ENCODE peak calls at places on chromosomes 13 and 19, in seven cellular contexts. I is GM12891, N is amygdala, P is fibroblast of mammary gland, Z is germinal center, U is heart right ventricle, Y is anterior cingulate cortex. A is an unnamed sample.
A peak's percentile ranks its signal among the peaks of the same experiment; 100 is the strongest.

GRCh38 chr13:55001881-55002280 is 1973.3 kb downstream of the OLFM4 start:
- DNase-seq in Y (no peak), U (no peak), P (no peak), I (no peak), Z (no peak), N (no peak), A (no peak)

GRCh38 chr13:46595136-46595917 is 42.4 kb downstream of the LRCH1 start:
- DNase-seq in Z (peak; percentile 49), P (peak; percentile 55), Y (no peak), I (no peak), U (no peak), N (no peak), A (no peak)

GRCh38 chr13:69720278-69720983 is 387.2 kb upstream of the ATXN8OS start:
- DNase-seq in P (no peak), N (no peak), Z (no peak), Y (no peak), I (no peak), U (no peak), A (no peak)

GRCh38 chr19:40139533-40140287 is 49.0 kb upstream of the ZNF780A start:
- DNase-seq in P (peak; percentile 58), Z (peak; percentile 35), U (no peak), N (no peak), Y (no peak), I (no peak), A (no peak)

GRCh38 chr19:30479657-30480056 is 107.5 kb downstream of the ZNF536 start:
- DNase-seq in Y (no peak), Z (no peak), P (no peak), N (no peak), I (no peak), U (no peak), A (no peak)

GRCh38 chr19:4278460-4278901 is 585 bp upstream of the SHD start:
- DNase-seq in Z (no peak), Y (no peak), P (no peak), N (no peak), U (no peak), I (no peak), A (no peak)

GRCh38 chr13:80048802-80049201 is 292.1 kb downstream of the SPRY2 start:
- DNase-seq in P (peak; percentile 99), Z (peak; percentile 2), Y (peak; percentile 62), N (peak; percentile 48), I (peak; percentile 9), U (peak; percentile 93), A (peak; percentile 70)

GRCh38 chr13:90168953-90169352 is 1178.5 kb upstream of the MIR17HG start:
- DNase-seq in I (no peak), N (no peak), P (no peak), U (no peak), Z (no peak), Y (no peak), A (no peak)

GRCh38 chr13:94416454-94417080 is 62.9 kb downstream of the DCT start:
- DNase-seq in P (peak; percentile 52), I (no peak), Z (no peak), Y (no peak), U (no peak), N (no peak), A (no peak)

GRCh38 chr13:37068962-37069361 is 9.5 kb upstream of the SUPT20H start:
- DNase-seq in Y (no peak), U (no peak), P (peak; percentile 43), Z (no peak), N (no peak), I (no peak), A (no peak)

GRCh38 chr13:21929400-21929799 is 258.5 kb downstream of the FGF9 start:
- DNase-seq in I (no peak), N (no peak), Y (no peak), P (no peak), U (no peak), Z (no peak), A (no peak)

GRCh38 chr13:24520733-24521132 is 8.2 kb upstream of the PARP4 start:
- DNase-seq in Y (no peak), Z (no peak), P (no peak), N (no peak), U (no peak), I (no peak), A (no peak)

GRCh38 chr19:35436477-35437141 is 11.4 kb upstream of the FFAR2 start:
- DNase-seq in N (no peak), Y (no peak), P (peak; percentile 48), U (peak; percentile 26), Z (no peak), I (no peak), A (peak; percentile 20)

GRCh38 chr19:33302974-33303790 is 848 bp upstream of the CEBPA start:
- DNase-seq in N (no peak), U (no peak), Z (no peak), I (no peak), P (peak; percentile 32), Y (no peak), A (no peak)